ENCODE peak calls at places on chromosomes 11 and 22, in seven cellular contexts. V, L, N, X, M, P and Z are unnamed samples.

GRCh38 chr11:64305691-64306562 is 603 bp downstream of the ESRRA start:
- DNase-seq in V (peak), L (peak), N (no peak), X (peak), M (peak), P (peak), Z (peak)

GRCh38 chr11:105392546-105392945 is 217.3 kb upstream of the GRIA4 start:
- DNase-seq in V (no peak), L (no peak), N (no peak), X (no peak), M (no peak), P (no peak), Z (no peak)

GRCh38 chr11:100925935-100926334 is 203.7 kb downstream of the PGR start:
- DNase-seq in V (no peak), L (no peak), N (no peak), X (no peak), M (no peak), P (no peak), Z (no peak)

GRCh38 chr22:17451251-17451765 is 82.0 kb downstream of the CECR2 start:
- DNase-seq in V (no peak), L (no peak), N (no peak), X (no peak), M (no peak), P (no peak), Z (no peak)

GRCh38 chr11:80155412-80156017 is 714.7 kb upstream of the TENM4 start:
- DNase-seq in V (peak), L (no peak), N (no peak), X (no peak), M (peak), P (no peak), Z (no peak)

GRCh38 chr11:103067118-103067517 is 24.8 kb downstream of the DCUN1D5 start:
- DNase-seq in V (no peak), L (no peak), N (no peak), X (no peak), M (no peak), P (no peak), Z (no peak)

GRCh38 chr11:61041755-61042518 is 60.4 kb upstream of the CD5 start:
- DNase-seq in V (no peak), L (no peak), N (no peak), X (no peak), M (peak), P (peak), Z (no peak)

GRCh38 chr11:60165538-60165937 is 17.3 kb downstream of the MS4A6A start:
- DNase-seq in V (no peak), L (no peak), N (no peak), X (no peak), M (no peak), P (no peak), Z (no peak)

GRCh38 chr11:118928870-118929495 is 3.3 kb upstream of the BCL9L start:
- DNase-seq in V (peak), L (peak), N (no peak), X (no peak), M (no peak), P (no peak), Z (peak)

GRCh38 chr11:11636671-11637070 is 14.9 kb upstream of the GALNT18 start:
- DNase-seq in V (no peak), L (no peak), N (no peak), X (no peak), M (no peak), P (no peak), Z (no peak)

GRCh38 chr11:120235024-120235628 is 4.8 kb upstream of the POU2F3 start:
- DNase-seq in V (peak), L (peak), N (no peak), X (no peak), M (peak), P (peak), Z (no peak)

GRCh38 chr11:45379162-45379863 is 93.2 kb upstream of the SYT13 start:
- DNase-seq in V (no peak), L (no peak), N (no peak), X (no peak), M (no peak), P (no peak), Z (no peak)

GRCh38 chr11:3964056-3964455 is 108.6 kb downstream of the STIM1 start:
- DNase-seq in V (no peak), L (no peak), N (no peak), X (no peak), M (no peak), P (no peak), Z (no peak)

GRCh38 chr11:71914127-71914526 is 14.3 kb downstream of the XNDC1N start:
- DNase-seq in V (no peak), L (no peak), N (no peak), X (no peak), M (no peak), P (no peak), Z (no peak)

GRCh38 chr22:49764151-49764581 is 63.5 kb downstream of the BRD1 start:
- DNase-seq in V (no peak), L (peak), N (peak), X (no peak), M (no peak), P (no peak), Z (no peak)

GRCh38 chr11:46102843-46103242 is 18.4 kb downstream of the PHF21A start:
- DNase-seq in V (no peak), L (no peak), N (no peak), X (no peak), M (peak), P (no peak), Z (no peak)

GRCh38 chr11:34318111-34319037 is 39.4 kb downstream of the ABTB2 start:
- DNase-seq in V (peak), L (no peak), N (no peak), X (no peak), M (no peak), P (no peak), Z (no peak)

GRCh38 chr22:50010676-50011446 is 1.7 kb downstream of the IL17REL start:
- DNase-seq in V (no peak), L (no peak), N (no peak), X (no peak), M (no peak), P (no peak), Z (no peak)

GRCh38 chr22:40051322-40051721 is 56.6 kb downstream of the FAM83F start:
- DNase-seq in V (no peak), L (no peak), N (no peak), X (no peak), M (no peak), P (no peak), Z (no peak)

GRCh38 chr11:96319901-96320656 is 22.9 kb downstream of the MAML2 start:
- DNase-seq in V (no peak), L (no peak), N (no peak), X (no peak), M (no peak), P (no peak), Z (no peak)

GRCh38 chr11:534592-535518 is 521 bp downstream of the HRAS start:
- DNase-seq in V (no peak), L (peak), N (no peak), X (no peak), M (peak), P (no peak), Z (peak)

GRCh38 chr11:25566298-25567200 is 765.4 kb upstream of the ANO3 start:
- DNase-seq in V (no peak), L (peak), N (peak), X (no peak), M (no peak), P (no peak), Z (no peak)

GRCh38 chr11:133967599-133968238 is 11.0 kb upstream of the IGSF9B start:
- DNase-seq in V (no peak), L (no peak), N (no peak), X (no peak), M (no peak), P (no peak), Z (no peak)
- H3K27ac ChIP-seq in V (no peak), L (no peak), N (no peak), X (no peak), M (no peak), P (peak), Z (no peak)

GRCh38 chr11:117662255-117662654 is 134.8 kb downstream of the DSCAML1 start:
- DNase-seq in V (no peak), L (no peak), N (no peak), X (no peak), M (no peak), P (no peak), Z (no peak)

GRCh38 chr11:117662870-117663269 is 134.1 kb downstream of the DSCAML1 start:
- DNase-seq in V (no peak), L (no peak), N (no peak), X (no peak), M (no peak), P (no peak), Z (no peak)

GRCh38 chr11:117663389-117663788 is 133.6 kb downstream of the DSCAML1 start:
- DNase-seq in V (no peak), L (no peak), N (no peak), X (no peak), M (no peak), P (no peak), Z (peak)

GRCh38 chr11:117664897-117665296 is 132.1 kb downstream of the DSCAML1 start:
- DNase-seq in V (no peak), L (no peak), N (no peak), X (no peak), M (peak), P (no peak), Z (no peak)

DNA sequence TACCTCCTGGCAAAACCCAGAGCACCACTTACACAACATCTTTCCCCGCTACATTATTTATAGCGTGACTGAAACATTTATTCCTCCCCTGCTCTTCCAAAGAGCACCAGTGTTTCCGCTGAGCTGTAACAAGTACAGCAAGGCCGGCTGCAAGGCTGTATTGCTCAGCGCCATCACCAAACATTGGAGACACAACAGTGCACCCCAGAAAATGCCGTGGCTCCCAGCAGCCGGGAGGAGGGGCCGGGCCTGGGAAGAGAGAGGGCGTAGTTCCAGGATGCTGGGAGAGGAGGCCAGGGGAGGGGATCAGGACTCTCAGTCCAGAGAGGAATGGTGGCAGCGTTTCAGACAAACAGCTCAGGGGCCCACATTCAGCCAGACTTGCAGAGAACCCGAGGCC is 133.2 kb downstream of the DSCAML1 start:
- DNase-seq in V (no peak), L (no peak), N (no peak), X (no peak), M (peak), P (no peak), Z (peak)
- H3K27ac ChIP-seq in V (no peak), L (no peak), N (peak), X (peak), M (no peak), P (no peak), Z (peak)

GRCh38 chr11:9765320-9766101 is 101.6 kb downstream of the SWAP70 start:
- DNase-seq in V (peak), L (peak), N (peak), X (no peak), M (peak), P (no peak), Z (no peak)
- H3K27ac ChIP-seq in V (peak), L (peak), N (peak), X (peak), M (no peak), P (no peak), Z (no peak)

GRCh38 chr22:44572414-44573207 is 74.6 kb upstream of the RTL6 start:
- DNase-seq in V (no peak), L (no peak), N (no peak), X (no peak), M (no peak), P (no peak), Z (no peak)

GRCh38 chr22:44575344-44576268 is 77.6 kb upstream of the RTL6 start:
- DNase-seq in V (no peak), L (no peak), N (no peak), X (no peak), M (no peak), P (no peak), Z (no peak)

GRCh38 chr22:44574581-44575343 is 76.7 kb upstream of the RTL6 start:
- DNase-seq in V (no peak), L (no peak), N (no peak), X (no peak), M (no peak), P (no peak), Z (no peak)

GRCh38 chr22:44573451-44573850 is 75.4 kb upstream of the RTL6 start:
- DNase-seq in V (no peak), L (no peak), N (no peak), X (no peak), M (no peak), P (no peak), Z (no peak)

GRCh38 chr22:44574057-44574456 is 76.0 kb upstream of the RTL6 start:
- DNase-seq in V (no peak), L (peak), N (no peak), X (no peak), M (no peak), P (no peak), Z (no peak)
- H3K27ac ChIP-seq in V (no peak), L (no peak), N (no peak), X (no peak), M (no peak), P (no peak), Z (no peak)

GRCh38 chr22:38235240-38235850 is 33.6 kb downstream of the MAFF start:
- DNase-seq in V (no peak), L (no peak), N (no peak), X (no peak), M (no peak), P (no peak), Z (no peak)

GRCh38 chr22:38230916-38231315 is 29.1 kb downstream of the MAFF start:
- DNase-seq in V (no peak), L (no peak), N (no peak), X (no peak), M (no peak), P (no peak), Z (no peak)

GRCh38 chr22:38230108-38230825 is 28.5 kb downstream of the MAFF start:
- DNase-seq in V (peak), L (no peak), N (no peak), X (no peak), M (peak), P (peak), Z (peak)

GRCh38 chr22:38232196-38232595 is 30.4 kb downstream of the MAFF start:
- DNase-seq in V (no peak), L (no peak), N (no peak), X (no peak), M (no peak), P (no peak), Z (no peak)

DNA sequence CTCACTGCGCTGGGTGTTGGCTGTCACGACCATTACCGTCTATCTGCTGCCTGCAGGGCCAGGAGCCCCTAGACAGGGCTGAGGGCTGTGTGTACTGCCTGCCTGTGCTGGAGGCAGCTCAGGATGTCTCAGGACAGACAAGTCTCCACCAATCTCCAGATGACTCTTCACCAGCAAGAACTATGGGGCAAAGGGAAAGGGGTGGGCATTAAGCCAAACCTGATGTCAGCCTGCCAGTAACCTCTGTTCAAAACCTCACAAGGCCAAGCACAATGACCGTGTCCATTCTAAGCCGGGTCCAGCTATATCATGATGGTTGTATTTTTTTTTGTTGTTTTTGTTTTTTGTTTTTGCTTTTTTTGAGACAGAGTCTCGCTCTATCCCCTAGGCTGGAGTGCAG is 31.6 kb downstream of the MAFF start:
- DNase-seq in V (no peak), L (no peak), N (no peak), X (no peak), M (no peak), P (no peak), Z (no peak)
- H3K27ac ChIP-seq in V (no peak), L (no peak), N (no peak), X (no peak), M (no peak), P (no peak), Z (no peak)

DNA sequence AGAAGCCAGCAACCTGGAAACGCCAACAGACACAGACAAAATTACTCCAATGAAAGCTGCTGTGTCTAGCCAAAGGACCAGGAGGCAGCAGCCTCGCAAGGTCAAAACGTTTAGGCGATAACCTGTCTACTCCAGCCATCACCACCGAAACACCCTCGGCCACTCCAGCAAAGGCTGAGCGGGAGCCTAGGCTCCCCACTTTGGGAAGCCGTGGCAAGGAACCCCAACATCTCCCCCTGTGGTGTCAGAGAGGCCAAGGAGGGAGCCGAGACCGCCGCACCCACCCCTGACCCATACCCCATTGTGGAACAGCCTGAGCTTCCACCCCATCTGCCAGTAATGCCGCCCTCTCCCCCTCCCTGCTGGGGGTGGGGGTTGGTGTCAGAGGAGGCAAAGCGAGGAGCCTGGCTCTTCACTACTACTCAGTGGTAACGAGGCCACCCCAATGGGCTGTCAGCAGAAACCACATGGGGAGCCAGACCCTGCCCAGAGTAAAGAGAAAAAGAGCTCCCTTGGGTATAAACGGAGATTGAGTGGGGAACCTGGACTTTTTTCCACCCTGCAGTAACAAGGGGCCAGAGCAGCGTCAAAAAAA is 33.9 kb upstream of the SEPTIN5 start:
- DNase-seq in V (no peak), L (no peak), N (no peak), X (no peak), M (no peak), P (no peak), Z (no peak)
- H3K27ac ChIP-seq in V (no peak), L (no peak), N (no peak), X (no peak), M (no peak), P (no peak), Z (no peak)